ENCODE peak calls at places on chromosomes 4 and X, in four cellular contexts. B is SK-N-SH, M is GM12878, T is HepG2. A is an unnamed sample.

GRCh38 chr4:83535520-83535944 is 376 bp upstream of the GPAT3 start:
- DNase-seq in B (no peak), M (no peak), T (peak; percentile 12), A (no peak)

GRCh38 chr4:122921971-122922876 is at the start of gene NUDT6:
- DNase-seq in B (peak; percentile 79), M (no peak), T (peak; percentile 51), A (peak; percentile 74)

GRCh38 chr4:185591679-185592141 is 56.4 kb upstream of the PDLIM3 start:
- DNase-seq in B (no peak), M (no peak), T (peak; percentile 75), A (no peak)

GRCh38 chr4:119693127-119693526 is 64.5 kb upstream of the PDE5A start:
- DNase-seq in B (no peak), M (no peak), T (no peak), A (no peak)

GRCh38 chrX:150375243-150375642 is 12.1 kb downstream of the MAMLD1 start:
- DNase-seq in B (no peak), M (no peak), T (no peak), A (no peak)

GRCh38 chr4:34362654-34363053 is 1881.7 kb downstream of the ARAP2 start:
- DNase-seq in B (peak; percentile 1), M (no peak), T (no peak), A (no peak)

GRCh38 chr4:90113881-90114457 is 13.2 kb upstream of the CCSER1 start:
- DNase-seq in B (no peak), M (no peak), T (no peak), A (no peak)

GRCh38 chrX:153984351-153985178 is 12.0 kb downstream of the TMEM187 start:
- DNase-seq in B (no peak), M (no peak), T (no peak), A (no peak)

GRCh38 chrX:23844502-23845138 is 61.6 kb downstream of the SAT1 start:
- DNase-seq in B (peak; percentile 41), M (no peak), T (peak; percentile 65), A (no peak)

GRCh38 chrX:140764401-140764919 is 54.9 kb downstream of the LINC00632 start:
- DNase-seq in B (peak; percentile 22), M (no peak), T (no peak), A (peak; percentile 44)

GRCh38 chr4:48194986-48195773 is 61.1 kb upstream of the TXK start:
- DNase-seq in B (peak; percentile 9), M (no peak), T (no peak), A (no peak)

GRCh38 chr4:186760576-186760975 is 36.9 kb upstream of the FAT1 start:
- DNase-seq in B (no peak), M (no peak), T (no peak), A (peak; percentile 52)

GRCh38 chr4:24988776-24989175 is 42.0 kb downstream of the LGI2 start:
- DNase-seq in B (no peak), M (no peak), T (peak; percentile 13), A (peak; percentile 30)

GRCh38 chrX:151779258-151779657 is 44.7 kb downstream of the CNGA2 start:
- DNase-seq in B (no peak), M (no peak), T (no peak), A (no peak)

GRCh38 chr4:105149771-105150170 is 3.1 kb downstream of the TET2 start:
- DNase-seq in B (no peak), M (no peak), T (no peak), A (no peak)

GRCh38 chr4:105145913-105146285 is 777 bp upstream of the TET2 start:
- DNase-seq in B (no peak), M (no peak), T (no peak), A (no peak)

GRCh38 chr4:105145059-105145912 is 1.4 kb upstream of the TET2 start:
- DNase-seq in B (no peak), M (no peak), T (no peak), A (no peak)

GRCh38 chr4:105146286-105147219 is at the start of gene TET2:
- DNase-seq in B (peak; percentile 87), M (peak; percentile 74), T (peak; percentile 61), A (peak; percentile 22)

DNA sequence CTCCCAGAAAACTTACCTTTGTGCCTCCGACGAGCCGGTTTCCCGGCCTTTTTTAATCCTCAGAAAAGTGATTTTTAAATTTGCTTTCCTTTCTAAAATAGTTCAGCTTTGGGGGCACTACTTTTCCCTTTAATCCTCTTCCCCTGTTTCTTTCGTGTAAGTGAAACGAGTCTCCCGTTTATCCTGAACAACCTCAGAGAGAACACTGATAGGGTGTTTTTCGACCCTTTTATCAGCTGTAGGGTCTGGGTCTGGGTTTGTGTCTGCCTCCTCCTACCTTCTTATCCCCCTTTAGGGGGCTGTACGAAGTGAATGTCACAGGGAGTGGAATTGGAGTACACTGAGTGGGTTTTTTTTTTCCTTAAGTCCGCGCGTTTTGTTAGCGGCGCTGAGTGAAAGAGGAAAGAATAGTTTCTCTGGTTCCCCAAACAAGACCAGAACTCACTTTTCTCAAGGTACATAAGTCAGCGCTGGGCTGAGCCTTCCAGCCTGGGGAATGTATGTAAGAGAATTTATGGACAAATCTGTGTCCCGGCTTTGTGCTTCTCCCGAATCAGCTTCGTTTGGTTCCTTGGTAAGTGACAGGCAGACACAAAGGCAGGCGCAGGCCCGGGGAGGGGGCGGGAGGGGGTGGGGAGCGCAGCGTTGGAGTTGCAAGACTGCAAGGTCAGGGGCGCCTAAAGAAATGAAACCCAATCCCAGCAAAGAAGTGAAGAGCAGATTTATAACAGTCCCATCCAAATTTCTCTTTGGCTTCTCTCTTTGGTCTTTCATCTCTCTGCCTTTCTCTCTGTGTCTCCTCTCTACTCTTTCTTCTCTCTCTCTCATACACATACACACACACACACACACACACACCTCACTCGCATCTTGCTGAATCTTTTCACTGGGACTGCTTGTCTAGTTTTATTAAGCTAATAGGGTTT is 813 bp downstream of the TET2 start:
- DNase-seq in B (peak; percentile 62), M (no peak), T (peak; percentile 24), A (peak; percentile 24)
- TF ChIP-seq PBX3 in B (no peak), M (no peak), T (no peak), A (no peak)

DNA sequence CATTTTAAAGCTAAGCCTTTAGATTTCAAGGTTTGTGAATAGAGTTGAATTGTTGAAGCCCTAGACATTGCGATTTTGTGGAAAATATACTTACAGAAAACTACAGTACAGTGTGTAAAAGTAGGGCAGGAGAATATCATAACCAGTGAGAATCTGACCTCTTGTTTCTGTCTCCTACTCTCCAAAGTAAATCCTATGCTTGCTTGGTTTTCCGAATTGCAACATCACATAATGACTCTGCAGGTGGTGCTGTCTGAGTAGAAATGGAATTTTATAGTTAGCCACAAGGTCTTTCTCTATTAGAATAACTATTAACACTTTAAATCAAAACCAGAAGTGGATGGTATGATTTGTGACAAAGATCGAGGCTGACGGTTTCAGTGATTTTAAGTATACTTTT is 505.6 kb downstream of the RAPGEF2 start:
- DNase-seq in B (no peak), M (no peak), T (no peak), A (no peak)
- TF ChIP-seq PBX3 in B (no peak), M (no peak), T (no peak), A (no peak)

GRCh38 chrX:54994668-54995452 is 872 bp upstream of the PFKFB1 start:
- DNase-seq in B (no peak), M (no peak), T (no peak), A (no peak)

GRCh38 chrX:54995621-54996020 is 1.6 kb upstream of the PFKFB1 start:
- DNase-seq in B (no peak), M (no peak), T (no peak), A (no peak)

GRCh38 chrX:54994099-54994498 is at the start of gene PFKFB1:
- DNase-seq in B (no peak), M (no peak), T (peak; percentile 61), A (no peak)

GRCh38 chrX:54992911-54993622 is 921 bp downstream of the PFKFB1 start:
- DNase-seq in B (no peak), M (no peak), T (no peak), A (no peak)
- TF ChIP-seq PBX3 in B (no peak), M (no peak), T (no peak), A (no peak)

GRCh38 chrX:74249963-74250362 is 54.0 kb upstream of the ZCCHC13 start:
- DNase-seq in B (no peak), M (no peak), T (no peak), A (peak; percentile 74)

GRCh38 chrX:74246524-74246923 is 57.5 kb upstream of the ZCCHC13 start:
- DNase-seq in B (no peak), M (no peak), T (no peak), A (peak; percentile 27)

GRCh38 chrX:74250574-74250973 is 53.4 kb upstream of the ZCCHC13 start:
- DNase-seq in B (no peak), M (no peak), T (no peak), A (peak; percentile 42)

GRCh38 chrX:74251006-74251930 is 52.7 kb upstream of the ZCCHC13 start:
- DNase-seq in B (no peak), M (no peak), T (peak; percentile 80), A (peak; percentile 78)

GRCh38 chrX:74248889-74249288 is 55.1 kb upstream of the ZCCHC13 start:
- DNase-seq in B (no peak), M (no peak), T (no peak), A (no peak)
- TF ChIP-seq PBX3 in B (no peak), M (no peak), T (no peak), A (no peak)

GRCh38 chr4:92232566-92232965 is 71.2 kb upstream of the GRID2 start:
- DNase-seq in B (no peak), M (no peak), T (no peak), A (no peak)
- TF ChIP-seq PBX3 in B (no peak), M (no peak), T (no peak), A (no peak)

DNA sequence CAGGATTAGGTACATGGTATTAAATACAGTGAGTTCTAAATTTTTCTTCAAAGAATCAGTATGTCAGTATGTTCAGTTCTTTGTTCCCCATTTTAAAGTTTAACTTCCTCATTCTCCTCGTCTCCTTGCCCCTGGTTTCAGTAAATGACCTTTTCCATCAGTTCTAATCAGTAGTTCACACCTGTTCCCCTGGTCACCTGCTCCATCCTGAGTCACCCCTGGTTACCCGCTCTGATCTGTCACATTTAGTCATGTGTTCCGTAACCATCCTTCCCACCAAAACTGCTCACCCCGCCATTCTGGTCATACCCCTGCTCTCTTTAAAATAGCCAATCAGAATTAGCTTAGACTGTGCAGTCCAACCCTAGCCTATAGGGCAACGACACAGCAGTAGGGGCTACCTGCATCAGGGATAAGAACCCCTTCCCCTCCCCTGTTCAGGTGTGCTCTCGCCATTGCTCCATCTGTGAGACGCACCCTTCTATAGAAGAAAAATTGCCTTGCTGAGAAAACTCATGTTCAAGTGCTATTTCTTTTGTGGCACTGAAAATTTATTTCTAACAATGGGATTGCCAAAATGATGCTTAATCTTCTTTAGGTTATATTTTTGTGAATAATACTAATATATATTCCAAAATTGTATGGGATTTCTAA is 181.3 kb downstream of the OR13H1 start:
- DNase-seq in B (no peak), M (no peak), T (no peak), A (no peak)
- TF ChIP-seq PBX3 in B (no peak), M (no peak), T (no peak), A (no peak)

DNA sequence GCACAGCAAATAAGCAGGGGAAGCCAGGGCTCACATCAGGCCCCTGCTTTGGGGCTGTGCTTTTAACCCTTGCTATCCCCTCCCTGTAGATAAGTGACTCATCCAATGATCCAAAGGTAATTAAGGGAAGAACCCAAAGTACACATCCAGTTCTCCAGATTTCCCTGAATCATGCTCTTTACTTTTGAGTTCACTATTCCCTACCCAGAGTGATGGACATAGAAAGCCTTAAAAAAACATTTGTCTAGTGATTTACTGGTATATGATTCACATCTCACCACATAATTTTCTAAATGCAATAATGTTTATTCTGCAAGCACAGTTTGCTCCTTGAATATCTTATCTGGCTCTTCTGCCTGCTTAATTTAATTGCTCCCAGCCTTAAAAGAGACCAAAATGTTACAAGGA is 136.2 kb downstream of the PPP3CA start:
- DNase-seq in B (no peak), M (no peak), T (peak; percentile 55), A (no peak)
- TF ChIP-seq PBX3 in B (no peak), M (no peak), T (no peak), A (no peak)

A was measured in A549.